ENCODE peak calls at places on chromosome 21, in eight cellular contexts. W is fibroblast of lung, S is endodermal cell, Q is mesenchymal stem cell, D is HCT116, M is heart left ventricle, T is WERI-Rb-1, X is IMR-90. N is an unnamed sample.

GRCh38 chr21:36768496-36768895 is 69.6 kb downstream of the SIM2 start:
- DNase-seq in W (no peak), S (no peak), Q (no peak), D (no peak), M (no peak), T (no peak), X (no peak), N (no peak)

GRCh38 chr21:14711287-14711686 is 165.2 kb upstream of the SAMSN1 start:
- DNase-seq in W (no peak), S (no peak), Q (no peak), D (no peak), M (no peak), T (no peak), X (no peak), N (no peak)

GRCh38 chr21:37767984-37768383 is 148.3 kb downstream of the KCNJ6 start:
- DNase-seq in W (peak; percentile 36), S (peak; percentile 13), Q (peak; percentile 60), D (no peak), M (no peak), T (peak; percentile 78), X (peak; percentile 61), N (no peak)

GRCh38 chr21:31140025-31140424 is 101.7 kb upstream of the KRTAP19-8 start:
- DNase-seq in W (no peak), S (no peak), Q (no peak), D (no peak), M (no peak), T (no peak), X (no peak), N (no peak)

GRCh38 chr21:38787461-38788274 is 18.1 kb upstream of the ETS2 start:
- DNase-seq in W (peak; percentile 89), S (peak; percentile 76), Q (peak; percentile 86), D (peak; percentile 97), M (no peak), T (peak; percentile 68), X (peak; percentile 76), N (no peak)

GRCh38 chr21:16534408-16535099 is 804.8 kb downstream of the USP25 start:
- DNase-seq in W (peak; percentile 89), S (no peak), Q (no peak), D (no peak), M (peak; percentile 80), T (no peak), X (peak; percentile 32), N (peak; percentile 80)

GRCh38 chr21:34999397-34999941 is 49.6 kb downstream of the RUNX1 start:
- DNase-seq in W (no peak), S (no peak), Q (no peak), D (no peak), M (no peak), T (no peak), X (no peak), N (no peak)

GRCh38 chr21:31425158-31425557 is 81.1 kb upstream of the TIAM1 start:
- DNase-seq in W (no peak), S (peak; percentile 52), Q (no peak), D (no peak), M (no peak), T (no peak), X (no peak), N (no peak)

GRCh38 chr21:17139696-17140095 is 373.1 kb upstream of the CXADR start:
- DNase-seq in W (no peak), S (no peak), Q (no peak), D (no peak), M (no peak), T (no peak), X (no peak), N (no peak)

GRCh38 chr21:15192243-15192642 is 127.4 kb upstream of the NRIP1 start:
- DNase-seq in W (no peak), S (no peak), Q (no peak), D (no peak), M (no peak), T (no peak), X (no peak), N (no peak)

GRCh38 chr21:37552496-37553399 is 186.2 kb downstream of the DYRK1A start:
- DNase-seq in W (no peak), S (peak; percentile 29), Q (no peak), D (no peak), M (peak; percentile 63), T (no peak), X (no peak), N (peak; percentile 41)

GRCh38 chr21:46397993-46398392 is 60.7 kb upstream of the DIP2A start:
- DNase-seq in W (no peak), S (no peak), Q (no peak), D (no peak), M (no peak), T (no peak), X (no peak), N (no peak)

GRCh38 chr21:34144224-34144623 is 70.8 kb downstream of the MRPS6 start:
- DNase-seq in W (no peak), S (no peak), Q (no peak), D (no peak), M (no peak), T (no peak), X (no peak), N (no peak)

GRCh38 chr21:17673261-17674020 is 60.7 kb upstream of the BTG3 start:
- DNase-seq in W (peak; percentile 45), S (no peak), Q (no peak), D (no peak), M (no peak), T (no peak), X (no peak), N (no peak)

GRCh38 chr21:38646213-38646837 is 148.0 kb upstream of the ERG start:
- DNase-seq in W (peak; percentile 90), S (no peak), Q (no peak), D (no peak), M (no peak), T (no peak), X (peak; percentile 66), N (no peak)

GRCh38 chr21:46220275-46220810 is 8.2 kb downstream of the LSS start:
- DNase-seq in W (no peak), S (peak; percentile 33), Q (no peak), D (no peak), M (no peak), T (no peak), X (no peak), N (no peak)

GRCh38 chr21:41726058-41726558 is 40.7 kb downstream of the RIPK4 start:
- DNase-seq in W (no peak), S (peak; percentile 69), Q (no peak), D (no peak), M (no peak), T (no peak), X (no peak), N (no peak)
- H3K27ac ChIP-seq in W (no peak overlapping the region), S (no peak overlapping the region), Q (no peak overlapping the region), D (peak overlapping the region; percentile 69), M (no peak overlapping the region), T (no peak overlapping the region), X (no peak overlapping the region), N (no peak overlapping the region)

GRCh38 chr21:28938726-28939125 is 54.0 kb downstream of the LTN1 start:
- DNase-seq in W (no peak), S (no peak), Q (no peak), D (no peak), M (no peak), T (no peak), X (no peak), N (no peak)
- H3K36me3 ChIP-seq in W (peaks cover 4% of the 10 kb centered on the region), S (peaks cover 54% of the 10 kb centered on the region), Q (peaks cover 4% of the 10 kb centered on the region), D (peaks cover 27% of the 10 kb centered on the region), M (peaks cover 91% of the 10 kb centered on the region), T (peaks cover 53% of the 10 kb centered on the region), X (peaks cover 11% of the 10 kb centered on the region), N (peaks cover 40% of the 10 kb centered on the region)

DNA sequence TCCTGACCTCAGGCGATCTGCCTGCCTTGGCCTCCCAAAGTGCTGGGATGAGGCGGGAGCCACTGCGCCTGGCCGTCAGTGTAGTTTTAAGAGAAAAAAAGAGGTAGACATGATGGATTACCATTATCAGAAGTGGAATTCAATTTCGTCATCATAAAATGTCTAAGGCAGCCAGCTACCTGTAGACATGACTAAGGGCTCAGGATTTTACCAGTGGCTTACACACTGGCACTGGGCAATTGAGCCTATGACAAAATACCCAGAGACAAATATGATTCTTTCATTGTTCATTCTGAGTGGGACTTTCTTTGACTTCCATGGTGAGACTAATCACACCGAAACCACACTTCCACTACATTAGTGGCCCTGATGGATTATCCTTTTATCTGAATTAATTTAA is 181.5 kb downstream of the GABPA start:
- DNase-seq in W (peak; percentile 66), S (no peak), Q (no peak), D (no peak), M (no peak), T (no peak), X (no peak), N (no peak)
- H3K4me3 ChIP-seq in W (no peak overlapping the region), S (no peak overlapping the region), Q (no peak overlapping the region), D (no peak overlapping the region), M (no peak overlapping the region), T (no peak overlapping the region), X (no peak overlapping the region), N (no peak overlapping the region)

DNA sequence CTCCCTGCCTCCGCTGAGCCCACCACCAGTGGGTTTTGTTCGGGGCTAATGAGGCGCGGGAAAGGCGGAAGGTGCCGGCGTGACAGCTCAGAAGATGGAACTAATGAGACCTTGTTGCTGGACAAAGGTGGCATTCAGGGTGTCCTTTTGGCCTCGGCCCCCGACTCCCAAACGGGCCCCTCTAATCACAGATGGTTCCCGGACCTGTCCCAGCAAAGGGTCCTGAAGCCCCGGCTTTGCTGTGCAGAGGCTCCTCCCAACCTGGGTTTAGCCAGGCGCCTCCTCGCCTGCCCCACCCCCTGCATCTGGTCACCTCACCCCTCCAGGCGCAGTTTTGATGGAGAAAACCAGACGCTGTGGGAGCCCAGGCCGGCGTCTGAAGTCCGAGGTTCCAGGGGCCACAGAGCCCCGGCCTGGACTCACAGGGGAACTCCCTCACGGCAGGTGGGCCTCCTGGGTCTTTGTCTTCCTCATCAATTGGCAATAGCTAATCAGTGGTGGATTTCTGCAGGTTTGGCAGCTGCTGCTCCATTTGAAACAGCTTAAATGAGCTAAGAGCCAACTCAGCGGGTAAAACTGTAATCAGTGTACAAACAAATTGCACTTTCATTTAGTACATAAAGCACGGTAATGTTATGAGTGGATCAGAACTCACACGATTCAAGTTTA is 44.3 kb upstream of the ADARB1 start:
- DNase-seq in W (no peak), S (peak; percentile 79), Q (no peak), D (no peak), M (no peak), T (peak; percentile 89), X (no peak), N (no peak)
- H3K27ac ChIP-seq in W (no peak overlapping the region), S (no peak overlapping the region), Q (no peak overlapping the region), D (no peak overlapping the region), M (no peak overlapping the region), T (peak overlapping the region; percentile 91), X (no peak overlapping the region), N (no peak overlapping the region)